ENCODE peak calls at places on chromosomes 12 and 14, in seven cellular contexts. M is activated B cell treated with CpG ODN at 0.5 μM for 24 hours, L is breast epithelium, N is cardiac fibroblast, Y is lung, U is HCT116, H is hepatocyte. B is an unnamed sample.

GRCh38 chr12:21607701-21608100 is 3.1 kb upstream of the GYS2 start:
- DNase-seq in N (peak), U (peak), M (no peak), L (no peak), Y (no peak), H (peak), B (no peak)

GRCh38 chr12:1920971-1921370 is 2.5 kb upstream of the CACNA2D4 start:
- DNase-seq in L (no peak), Y (no peak), M (no peak), H (peak), U (no peak), N (no peak), B (no peak)

GRCh38 chr14:104421401-104421821 is 158.2 kb upstream of the C14orf180 start:
- DNase-seq in M (no peak), H (no peak), N (no peak), U (no peak), L (no peak), Y (no peak), B (no peak)

GRCh38 chr14:99756796-99757195 is 36.4 kb upstream of the EML1 start:
- DNase-seq in Y (no peak), M (no peak), U (no peak), N (no peak), H (no peak), L (no peak), B (no peak)

GRCh38 chr12:85798122-85798521 is 38.1 kb downstream of the RASSF9 start:
- DNase-seq in U (no peak), N (no peak), M (no peak), H (no peak), L (no peak), Y (no peak), B (no peak)

GRCh38 chr14:24052656-24053547 is 1.1 kb downstream of the CARMIL3 start:
- DNase-seq in U (no peak), N (no peak), Y (no peak), H (no peak), L (no peak), M (no peak), B (no peak)

GRCh38 chr12:79300199-79300568 is 390.6 kb downstream of the PAWR start:
- DNase-seq in Y (no peak), M (no peak), H (peak), N (peak), U (no peak), L (no peak), B (no peak)

GRCh38 chr14:24813819-24814259 is 179.8 kb upstream of the GZMB start:
- DNase-seq in M (no peak), N (no peak), H (peak), U (no peak), L (no peak), Y (no peak), B (no peak)

GRCh38 chr14:20197459-20197858 is 6.8 kb downstream of the OR11G2 start:
- DNase-seq in N (no peak), U (no peak), H (no peak), L (no peak), Y (no peak), M (no peak), B (no peak)

GRCh38 chr14:79084861-79085260 is 914.7 kb downstream of the NRXN3 start:
- DNase-seq in N (no peak), U (no peak), H (no peak), M (no peak), Y (no peak), L (no peak), B (no peak)

GRCh38 chr14:36948157-36948859 is 224.1 kb downstream of the SLC25A21 start:
- DNase-seq in L (no peak), Y (no peak), N (no peak), H (no peak), U (no peak), M (no peak), B (no peak)

GRCh38 chr12:102232446-102232845 is 34.8 kb upstream of the PMCH start:
- DNase-seq in M (no peak), Y (no peak), N (no peak), L (no peak), U (no peak), H (peak), B (no peak)

GRCh38 chr12:2049604-2050540 is 2.9 kb upstream of the CACNA1C start:
- DNase-seq in M (no peak), Y (no peak), L (no peak), N (no peak), U (no peak), H (peak), B (no peak)

GRCh38 chr14:34721129-34721528 is 6.7 kb upstream of the CFL2 start:
- DNase-seq in N (no peak), Y (no peak), M (no peak), L (no peak), H (no peak), U (no peak), B (no peak)

GRCh38 chr12:32666018-32666417 is 13.1 kb upstream of the DNM1L start:
- DNase-seq in Y (no peak), H (no peak), L (no peak), M (no peak), U (no peak), N (no peak), B (no peak)

GRCh38 chr12:129540249-129540648 is 363.6 kb downstream of the TMEM132D start:
- DNase-seq in Y (no peak), N (no peak), U (no peak), H (no peak), L (no peak), M (no peak), B (no peak)

GRCh38 chr12:18861287-18861858 is 123.5 kb downstream of the CAPZA3 start:
- DNase-seq in H (peak), L (no peak), N (peak), U (peak), Y (no peak), M (no peak), B (no peak)

GRCh38 chr14:44941591-44941990 is 20.2 kb downstream of the KLHL28 start:
- DNase-seq in H (no peak), M (no peak), U (no peak), N (no peak), L (no peak), Y (no peak), B (no peak)

GRCh38 chr12:68131867-68132414 is 27.6 kb downstream of the IFNG start:
- DNase-seq in H (no peak), M (no peak), N (no peak), L (no peak), U (no peak), Y (no peak), B (no peak)

GRCh38 chr12:130715996-130716917 is at the start of gene RIMBP2:
- DNase-seq in U (no peak), M (no peak), L (no peak), Y (no peak), N (peak), H (peak), B (peak)

DNA sequence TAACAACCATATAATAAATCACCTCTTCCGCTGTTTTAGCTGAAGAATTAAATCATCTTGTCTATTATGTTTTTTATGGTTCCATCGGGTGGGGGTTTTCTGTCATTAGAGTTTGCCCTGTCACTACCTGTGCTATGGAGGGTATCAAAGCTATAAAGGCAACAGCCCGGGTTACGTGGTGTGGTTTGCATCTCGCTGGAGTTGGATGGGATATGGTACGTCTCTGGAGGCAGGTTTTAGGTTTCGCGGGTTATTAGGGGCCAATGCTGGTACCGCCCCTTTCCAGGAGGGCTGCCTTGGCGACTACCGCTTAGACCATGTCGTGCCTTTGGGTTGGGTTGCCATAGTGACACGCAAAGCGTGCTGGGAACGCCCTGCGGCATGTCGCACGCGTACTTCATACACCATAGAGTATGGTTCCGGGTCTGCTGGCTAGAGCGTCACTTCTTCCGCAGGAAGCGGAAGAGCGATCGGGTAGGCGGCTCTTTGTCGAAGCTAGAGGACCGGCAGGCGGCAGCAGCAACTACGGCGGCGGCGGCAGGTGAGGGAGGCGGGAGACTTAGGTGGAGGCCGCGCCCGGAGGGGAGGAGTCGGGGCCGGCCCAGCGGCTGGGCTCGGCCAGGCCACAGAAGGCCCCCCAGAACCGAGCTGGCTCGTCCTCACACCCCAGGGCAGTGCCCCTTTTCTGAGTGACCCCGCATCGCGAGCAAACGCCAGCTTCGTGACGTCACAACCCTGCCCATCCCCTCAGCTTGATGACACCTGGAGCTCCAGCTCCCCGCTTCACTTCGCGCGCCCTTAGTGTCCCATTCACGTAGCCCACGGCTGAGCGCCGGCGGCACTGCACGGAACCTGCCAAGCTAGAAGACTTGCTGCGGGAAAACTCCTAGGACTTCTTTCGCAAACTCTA is at the start of gene ZC3H10:
- DNase-seq in Y (peak), L (peak), H (peak), U (peak), M (peak), N (peak), B (peak)
- TF ChIP-seq CTCF in Y (peak), L (peak), H (peak), U (peak), M (no peak), N (peak), B (peak)

GRCh38 chr12:65232490-65233077 is 45.9 kb upstream of the MSRB3 start:
- DNase-seq in L (no peak), H (peak), Y (no peak), M (no peak), N (peak), U (no peak), B (no peak)
- TF ChIP-seq CTCF in L (no peak), H (peak), Y (no peak), M (no peak), N (peak), U (peak), B (peak)

GRCh38 chr14:68250950-68251765 is 431.6 kb downstream of the RAD51B start:
- DNase-seq in U (no peak), Y (no peak), H (no peak), M (no peak), L (no peak), N (no peak), B (no peak)
- TF ChIP-seq CTCF in U (no peak), Y (no peak), H (no peak), M (no peak), L (no peak), N (no peak), B (no peak)

GRCh38 chr14:29461131-29461530 is 466.5 kb downstream of the PRKD1 start:
- DNase-seq in N (no peak), Y (no peak), U (no peak), M (no peak), L (no peak), H (no peak), B (no peak)

GRCh38 chr14:29463727-29464370 is 463.8 kb downstream of the PRKD1 start:
- DNase-seq in N (peak), H (no peak), U (no peak), L (no peak), Y (no peak), M (no peak), B (no peak)

GRCh38 chr14:29462271-29462670 is 465.4 kb downstream of the PRKD1 start:
- DNase-seq in U (no peak), Y (no peak), L (no peak), M (no peak), H (no peak), N (no peak), B (no peak)

GRCh38 chr14:29465095-29465494 is 462.6 kb downstream of the PRKD1 start:
- DNase-seq in L (no peak), N (no peak), Y (no peak), H (no peak), M (no peak), U (no peak), B (no peak)

GRCh38 chr14:29462772-29463171 is 464.9 kb downstream of the PRKD1 start:
- DNase-seq in U (no peak), M (no peak), Y (no peak), N (no peak), H (no peak), L (no peak), B (no peak)
- TF ChIP-seq CTCF in U (no peak), M (no peak), Y (no peak), N (no peak), H (no peak), L (no peak), B (no peak)

GRCh38 chr14:74573421-74574091 is 38.5 kb downstream of the LTBP2 start:
- DNase-seq in M (no peak), N (no peak), L (no peak), Y (no peak), H (no peak), U (no peak), B (no peak)
- TF ChIP-seq CTCF in M (no peak), N (no peak), L (no peak), Y (no peak), H (peak), U (peak), B (no peak)

DNA sequence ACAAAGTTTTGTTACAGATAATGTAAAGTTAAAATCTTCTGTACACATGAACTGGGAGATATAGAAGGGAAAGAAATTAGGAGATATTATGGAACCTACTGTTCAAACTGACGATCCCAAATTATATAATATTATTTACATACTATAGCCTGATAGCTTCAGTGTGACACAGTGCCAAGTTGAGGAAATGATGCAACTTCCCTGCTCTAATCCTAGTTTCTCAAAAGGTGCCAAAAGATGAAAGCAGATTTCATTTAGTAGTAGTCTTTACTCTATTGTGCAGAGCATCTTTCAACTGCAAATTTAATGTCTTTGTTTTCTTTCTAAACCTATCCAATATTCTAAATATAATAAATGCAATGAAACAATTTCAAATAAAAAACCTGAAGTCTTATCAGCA is 46.9 kb downstream of the COCH start:
- DNase-seq in L (no peak), M (no peak), U (no peak), H (no peak), N (peak), Y (no peak), B (no peak)
- TF ChIP-seq CTCF in L (no peak), M (no peak), U (no peak), H (no peak), N (no peak), Y (no peak), B (no peak)

GRCh38 chr12:98803468-98804209 is 158.5 kb downstream of the APAF1 start:
- DNase-seq in L (no peak), H (no peak), M (no peak), N (peak), U (peak), Y (no peak), B (no peak)
- TF ChIP-seq CTCF in L (no peak), H (no peak), M (no peak), N (no peak), U (no peak), Y (no peak), B (no peak)

GRCh38 chr14:64801046-64801445 is 78.7 kb downstream of the SPTB start:
- DNase-seq in N (no peak), H (no peak), M (no peak), L (no peak), U (no peak), Y (no peak), B (no peak)

GRCh38 chr14:64804754-64805260 is 74.9 kb downstream of the SPTB start:
- DNase-seq in U (no peak), M (no peak), Y (no peak), L (no peak), H (no peak), N (no peak), B (no peak)

GRCh38 chr14:64800000-64800399 is 79.7 kb downstream of the SPTB start:
- DNase-seq in N (peak), L (no peak), U (peak), Y (peak), H (peak), M (no peak), B (no peak)

GRCh38 chr14:64799555-64799954 is 80.2 kb downstream of the SPTB start:
- DNase-seq in L (no peak), U (no peak), M (no peak), N (no peak), H (no peak), Y (no peak), B (no peak)

DNA sequence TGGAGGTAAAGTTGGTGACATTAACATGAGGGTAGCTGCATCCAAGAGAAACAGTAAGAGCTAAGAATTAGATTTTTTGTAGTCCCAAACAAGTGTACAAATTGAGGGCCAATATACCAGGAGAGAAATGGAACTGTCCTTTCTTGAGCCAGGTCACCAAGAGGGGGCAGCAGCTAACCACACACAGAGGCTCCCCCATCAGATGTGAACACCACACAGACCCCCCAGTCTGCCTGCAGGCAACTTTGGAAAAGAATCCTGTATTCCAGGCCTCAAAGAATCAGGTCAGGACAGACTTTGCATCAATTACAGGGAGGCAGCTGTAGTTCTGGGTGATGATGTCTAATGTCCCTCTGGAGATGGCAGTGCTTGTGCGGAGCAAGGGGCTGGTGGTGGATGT is 77.9 kb downstream of the SPTB start:
- DNase-seq in Y (no peak), M (no peak), L (no peak), N (peak), H (no peak), U (no peak), B (no peak)
- TF ChIP-seq CTCF in Y (no peak), M (no peak), L (no peak), N (peak), H (peak), U (peak), B (no peak)

GRCh38 chr14:75614179-75614578 is 35.8 kb downstream of the FLVCR2 start:
- DNase-seq in N (no peak), H (no peak), U (no peak), Y (no peak), M (no peak), L (no peak), B (no peak)

GRCh38 chr14:75610839-75611238 is 32.4 kb downstream of the FLVCR2 start:
- DNase-seq in Y (no peak), L (no peak), N (peak), M (no peak), H (no peak), U (no peak), B (no peak)

GRCh38 chr14:75612157-75612556 is 33.7 kb downstream of the FLVCR2 start:
- DNase-seq in U (no peak), L (no peak), H (no peak), N (no peak), M (no peak), Y (no peak), B (no peak)

GRCh38 chr14:75619598-75619997 is 41.1 kb downstream of the ERG28 start:
- DNase-seq in L (no peak), N (no peak), U (no peak), Y (no peak), M (no peak), H (no peak), B (no peak)

DNA sequence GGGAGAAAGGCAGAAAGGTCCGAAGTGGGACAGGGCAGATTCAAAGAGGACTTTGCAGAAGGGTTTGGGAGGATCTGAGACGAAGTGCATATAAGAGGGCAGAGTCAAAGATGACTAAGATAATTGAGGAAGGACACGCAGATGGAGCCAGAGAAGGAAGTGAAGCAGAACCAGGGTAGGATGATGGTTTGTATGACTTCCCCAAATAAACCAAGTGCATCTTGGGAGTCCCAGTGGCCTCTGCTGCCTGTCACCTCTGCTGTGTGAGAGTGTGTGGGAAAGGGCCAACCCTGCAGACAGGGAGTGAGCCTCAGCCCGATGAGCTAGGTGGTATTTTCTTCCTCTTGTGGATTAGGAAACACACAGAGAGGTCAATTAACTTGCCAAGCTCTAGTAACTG is 36.8 kb downstream of the FLVCR2 start:
- DNase-seq in M (no peak), L (no peak), U (no peak), H (no peak), Y (no peak), N (no peak), B (no peak)
- TF ChIP-seq CTCF in M (no peak), L (no peak), U (no peak), H (no peak), Y (no peak), N (no peak), B (no peak)

B was measured in mesothelial cell of epicardium.